ENCODE peak calls at places on chromosome 16, in ten cellular contexts. G is Calu3, B is natural killer cell, Q is lower leg skin, R is AG04450, J is nephron progenitor cell, W is omental fat pad, H is breast epithelium, X is tibial artery, N is psoas muscle. I is an unnamed sample.

GRCh38 chr16:50311891-50312501 is 45.6 kb downstream of the ADCY7 start:
- DNase-seq in G (no peak), H (no peak), B (no peak), Q (peak; percentile 14), W (no peak), R (no peak), X (peak; percentile 64), J (no peak), N (no peak), I (no peak)

GRCh38 chr16:15682105-15682570 is 32.1 kb downstream of the NDE1 start:
- DNase-seq in J (no peak), N (peak; percentile 37), R (peak; percentile 36), X (peak; percentile 73), G (peak; percentile 69), H (no peak), B (peak; percentile 32), W (no peak), Q (peak; percentile 54), I (peak; percentile 76)

GRCh38 chr16:70651524-70651923 is 5.2 kb downstream of the IL34 start:
- DNase-seq in Q (no peak), W (no peak), J (no peak), H (no peak), X (no peak), B (no peak), G (no peak), N (no peak), R (no peak), I (no peak)

GRCh38 chr16:50841081-50841886 is 99.4 kb downstream of the CYLD start:
- DNase-seq in H (no peak), R (no peak), J (no peak), X (no peak), Q (no peak), N (no peak), W (no peak), G (no peak), B (no peak), I (no peak)

GRCh38 chr16:8721693-8722348 is 47.4 kb downstream of the ABAT start:
- DNase-seq in J (no peak), X (no peak), W (no peak), G (no peak), Q (no peak), H (no peak), R (no peak), N (no peak), B (no peak), I (no peak)

GRCh38 chr16:680967-681745 is 946 bp downstream of the STUB1 start:
- DNase-seq in B (no peak), N (peak; percentile 68), J (no peak), X (no peak), R (no peak), Q (no peak), W (no peak), G (peak; percentile 62), H (no peak), I (no peak)

GRCh38 chr16:47492428-47493357 is 31.6 kb downstream of the PHKB start:
- DNase-seq in W (no peak), J (no peak), Q (peak; percentile 75), N (peak; percentile 79), B (no peak), G (no peak), X (peak; percentile 92), H (no peak), R (no peak), I (peak; percentile 62)

GRCh38 chr16:63289834-63290460 is 1253.7 kb upstream of the CDH8 start:
- DNase-seq in Q (no peak), W (no peak), N (no peak), X (no peak), B (no peak), H (no peak), J (peak; percentile 65), R (no peak), G (peak; percentile 3), I (no peak)

GRCh38 chr16:3675601-3676130 is 21.2 kb downstream of the DNASE1 start:
- DNase-seq in X (no peak), N (no peak), R (no peak), B (no peak), Q (no peak), W (no peak), H (no peak), G (no peak), J (no peak), I (no peak)

GRCh38 chr16:83835972-83836566 is 28.3 kb downstream of the HSBP1 start:
- DNase-seq in J (no peak), B (no peak), W (no peak), X (no peak), Q (no peak), H (no peak), R (peak; percentile 41), N (no peak), G (no peak), I (no peak)

GRCh38 chr16:66948034-66948821 is 12.8 kb upstream of the CES3 start:
- DNase-seq in H (no peak), W (no peak), N (no peak), R (no peak), G (peak; percentile 22), B (no peak), Q (no peak), J (peak; percentile 32), X (no peak), I (no peak)

GRCh38 chr16:66945939-66946338 is 10.6 kb downstream of the CES2 start:
- DNase-seq in R (no peak), H (no peak), W (no peak), Q (no peak), B (no peak), J (no peak), X (no peak), G (no peak), N (no peak), I (no peak)

GRCh38 chr16:66947302-66948033 is 12.2 kb downstream of the CES2 start:
- DNase-seq in G (peak; percentile 86), B (peak; percentile 73), N (peak; percentile 83), X (peak; percentile 86), H (peak; percentile 72), W (peak; percentile 98), J (peak; percentile 87), Q (peak; percentile 79), R (peak; percentile 63), I (peak; percentile 67)

GRCh38 chr16:66946974-66947301 is 11.6 kb downstream of the CES2 start:
- DNase-seq in Q (no peak), J (no peak), H (no peak), W (no peak), X (no peak), R (no peak), B (no peak), N (no peak), G (no peak), I (no peak)

GRCh38 chr16:66946541-66946940 is 11.2 kb downstream of the CES2 start:
- DNase-seq in B (no peak), X (no peak), W (no peak), J (no peak), G (no peak), N (no peak), Q (no peak), R (no peak), H (no peak), I (no peak)
- TF ChIP-seq CTCF in B (no peak), X (no peak), W (no peak), J (no peak), G (no peak), N (no peak), Q (no peak), R (no peak), H (no peak), I (no peak)

DNA sequence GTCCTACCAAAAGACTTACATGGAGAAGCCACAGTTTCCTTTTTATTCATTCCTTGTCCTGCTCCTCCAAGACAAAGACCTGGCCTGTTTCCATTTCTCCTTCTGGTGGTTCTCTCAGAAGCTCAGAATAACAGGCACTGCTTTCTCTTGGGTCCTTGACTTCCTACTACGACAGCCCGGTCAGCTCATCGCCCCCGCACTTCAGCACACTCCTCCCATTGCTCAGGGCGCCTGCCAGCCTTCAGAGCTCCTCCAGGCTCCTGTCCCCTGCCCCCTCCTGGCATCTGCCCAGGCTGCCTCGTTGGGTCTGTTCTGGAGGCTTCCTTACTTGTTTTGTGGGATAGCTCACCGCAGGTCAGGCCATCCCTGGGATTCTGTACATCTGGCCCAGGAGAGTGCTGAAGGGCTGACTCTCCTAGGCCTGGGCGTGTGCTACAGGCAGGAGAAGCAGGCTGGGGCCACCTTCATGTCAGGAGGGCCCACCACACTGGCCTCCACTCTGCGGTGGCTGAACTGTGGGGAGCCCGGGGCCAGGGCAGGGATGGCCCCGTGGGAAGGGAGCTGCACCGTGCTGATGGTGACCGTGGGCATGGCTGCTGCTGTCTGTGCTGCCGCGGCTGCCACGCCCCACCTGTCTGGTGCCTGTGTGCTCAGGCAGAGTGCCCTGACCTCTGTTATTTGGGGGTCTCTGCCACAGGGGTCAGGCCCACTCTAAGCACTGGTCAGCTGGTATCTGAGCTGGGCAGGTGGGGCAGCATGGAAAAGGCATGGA is 17.7 kb downstream of the TCF25 start:
- DNase-seq in W (no peak), N (no peak), R (no peak), B (no peak), J (no peak), X (no peak), G (no peak), H (no peak), Q (no peak), I (no peak)
- TF ChIP-seq CTCF in W (no peak), N (no peak), R (no peak), B (no peak), J (no peak), X (no peak), G (no peak), H (no peak), Q (no peak), I (no peak)

GRCh38 chr16:24102120-24102740 is 153.9 kb upstream of the CACNG3 start:
- DNase-seq in B (no peak), X (no peak), R (no peak), W (no peak), J (no peak), N (no peak), H (no peak), Q (no peak), G (no peak), I (no peak)
- TF ChIP-seq CTCF in B (no peak), X (no peak), R (no peak), W (no peak), J (no peak), N (no peak), H (no peak), Q (no peak), G (no peak), I (no peak)

GRCh38 chr16:88752386-88753002 is 32.5 kb downstream of the PIEZO1 start:
- DNase-seq in W (no peak), R (no peak), H (no peak), J (no peak), X (no peak), Q (no peak), G (no peak), B (no peak), N (no peak), I (no peak)

GRCh38 chr16:88754912-88755744 is 29.9 kb downstream of the PIEZO1 start:
- DNase-seq in B (no peak), J (peak; percentile 56), N (no peak), G (peak; percentile 54), R (peak; percentile 60), Q (no peak), H (no peak), X (no peak), W (no peak), I (no peak)

GRCh38 chr16:88753600-88753999 is 31.4 kb downstream of the PIEZO1 start:
- DNase-seq in G (no peak), W (no peak), N (no peak), H (no peak), J (no peak), Q (no peak), X (no peak), B (no peak), R (no peak), I (no peak)

GRCh38 chr16:88754109-88754911 is 30.7 kb downstream of the PIEZO1 start:
- DNase-seq in H (no peak), W (no peak), N (no peak), X (no peak), B (no peak), J (no peak), G (no peak), Q (no peak), R (no peak), I (no peak)

GRCh38 chr16:88753191-88753590 is 31.8 kb downstream of the PIEZO1 start:
- DNase-seq in N (no peak), W (no peak), J (no peak), X (no peak), Q (no peak), G (no peak), B (no peak), H (no peak), R (no peak), I (no peak)
- TF ChIP-seq CTCF in N (no peak), W (no peak), J (no peak), X (no peak), Q (no peak), G (no peak), B (no peak), H (no peak), R (no peak), I (no peak)

I was measured in CD14-positive monocyte.